ENCODE peak calls at places on chromosomes 11 and 22, in six cellular contexts. A is A549, H is mucosa of descending colon, O is tibial nerve, X is Panc1, Z is GM12878. M is an unnamed sample. For H3K4me1, the result is how much of the 10 kb centered on the place peaks cover.

GRCh38 chr11:113286001-113286400 is 28.4 kb upstream of the TTC12 start:
- DNase-seq in H (no peak), O (no peak), X (no peak), Z (no peak), A (no peak), M (no peak)

GRCh38 chr11:96054870-96055705 is 131.2 kb upstream of the MTMR2 start:
- DNase-seq in O (no peak), Z (no peak), A (peak), H (no peak), X (peak), M (no peak)

GRCh38 chr11:117075186-117075585 is 23.0 kb downstream of the SIK3 start:
- DNase-seq in H (no peak), A (no peak), Z (no peak), X (no peak), O (no peak), M (no peak)

GRCh38 chr11:112377946-112378345 is 117.3 kb upstream of the PLET1 start:
- DNase-seq in O (no peak), A (no peak), X (no peak), H (no peak), Z (no peak), M (no peak)

GRCh38 chr11:74460065-74460464 is 7.3 kb downstream of the KCNE3 start:
- DNase-seq in O (no peak), A (no peak), X (no peak), H (no peak), Z (no peak), M (peak)

GRCh38 chr11:104033134-104033533 is 3.3 kb upstream of the DDI1 start:
- DNase-seq in Z (no peak), O (no peak), X (no peak), A (peak), H (no peak), M (no peak)

GRCh38 chr22:46352691-46353386 is 17.3 kb downstream of the TRMU start:
- DNase-seq in O (no peak), H (peak), X (no peak), A (peak), Z (no peak), M (no peak)

GRCh38 chr11:92870241-92870826 is 99.1 kb upstream of the MTNR1B start:
- DNase-seq in H (no peak), A (no peak), X (no peak), O (no peak), Z (no peak), M (no peak)

GRCh38 chr11:9264381-9265210 is 554 bp downstream of the DENND5A start:
- DNase-seq in X (no peak), Z (no peak), H (peak), O (peak), A (peak), M (peak)

GRCh38 chr11:127252321-127252720 is 251.8 kb upstream of the KIRREL3 start:
- DNase-seq in X (no peak), A (no peak), Z (no peak), O (no peak), H (no peak), M (no peak)

GRCh38 chr11:7637447-7638157 is 35.7 kb downstream of the CYB5R2 start:
- DNase-seq in Z (no peak), X (no peak), O (peak), H (no peak), A (no peak), M (peak)

GRCh38 chr11:1570896-1571759 is 943 bp downstream of the DUSP8 start:
- DNase-seq in A (no peak), Z (no peak), X (no peak), O (no peak), H (peak), M (peak)

GRCh38 chr11:44507491-44507890 is 58.0 kb upstream of the CD82 start:
- DNase-seq in O (no peak), X (no peak), Z (no peak), H (no peak), A (no peak), M (no peak)

GRCh38 chr11:33294797-33295196 is 37.6 kb downstream of the HIPK3 start:
- DNase-seq in H (no peak), X (no peak), O (no peak), Z (no peak), A (no peak), M (no peak)

GRCh38 chr11:33291004-33291777 is 34.0 kb downstream of the HIPK3 start:
- DNase-seq in Z (peak), A (peak), O (no peak), X (no peak), H (no peak), M (no peak)

GRCh38 chr11:33296695-33297094 is 39.5 kb downstream of the HIPK3 start:
- DNase-seq in O (no peak), H (no peak), A (no peak), Z (no peak), X (no peak), M (no peak)

GRCh38 chr11:33292306-33292705 is 35.1 kb downstream of the HIPK3 start:
- DNase-seq in O (no peak), Z (no peak), A (no peak), H (no peak), X (no peak), M (no peak)

DNA sequence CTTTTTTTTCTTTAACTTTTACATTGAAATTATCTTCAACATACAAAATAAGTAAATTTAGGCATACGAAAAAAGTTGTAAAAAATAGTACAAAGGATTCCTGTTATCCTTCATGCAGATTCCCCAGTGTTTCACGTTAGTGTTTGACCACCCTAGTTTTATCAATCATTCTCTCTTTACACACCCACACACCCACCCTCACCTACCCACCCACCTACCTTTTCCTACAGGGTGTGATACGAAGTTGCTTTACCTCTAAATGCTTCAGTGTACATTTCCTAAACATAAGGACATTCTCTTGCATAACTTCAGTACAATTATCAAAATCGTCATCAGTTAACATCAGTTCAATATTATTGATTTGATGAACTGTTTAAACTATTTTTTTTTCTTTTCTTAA is 37.0 kb downstream of the HIPK3 start:
- DNase-seq in Z (no peak), H (no peak), O (no peak), A (no peak), X (no peak), M (no peak)
- H3K4me1 ChIP-seq in Z (under half), H (under half), O (under half), A (under half), X (under half), M (under half)

DNA sequence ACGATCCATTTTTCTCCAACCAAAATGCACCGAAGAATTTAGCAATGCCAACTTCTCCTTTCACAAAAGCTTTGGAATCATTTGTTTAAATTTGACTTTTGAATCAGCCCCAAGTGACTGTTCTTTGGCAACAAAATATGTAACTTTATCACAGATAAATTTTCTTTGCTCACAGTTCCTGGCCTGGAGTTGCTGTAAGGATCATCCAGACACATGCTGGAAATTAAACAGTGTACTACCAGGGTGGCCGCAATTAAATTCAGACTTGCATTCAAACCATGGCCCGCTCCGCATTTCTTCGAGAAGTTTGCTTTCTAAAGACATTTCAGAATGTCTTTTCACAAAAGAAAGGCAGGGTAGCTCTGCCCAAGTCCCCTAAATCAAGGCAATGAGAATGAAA is 189.4 kb upstream of the BLID start:
- DNase-seq in H (no peak), O (no peak), A (no peak), Z (no peak), X (no peak), M (no peak)
- H3K4me3 ChIP-seq in H (no peak), O (no peak), A (no peak), Z (no peak), X (no peak), M (peak)

GRCh38 chr11:65571420-65571819 is 918 bp upstream of the FAM89B start:
- DNase-seq in Z (no peak), X (no peak), A (no peak), O (no peak), H (no peak), M (no peak)

GRCh38 chr11:65572356-65573043 is at the start of gene FAM89B:
- DNase-seq in Z (no peak), X (no peak), O (peak), A (peak), H (peak), M (peak)

GRCh38 chr11:65573391-65574146 is 1.2 kb downstream of the FAM89B start:
- DNase-seq in O (no peak), A (no peak), H (peak), X (no peak), Z (no peak), M (no peak)

GRCh38 chr11:65569973-65570918 is at the start of gene ZNRD2:
- DNase-seq in X (peak), Z (peak), A (peak), O (peak), H (peak), M (peak)

GRCh38 chr11:65571940-65572339 is 398 bp upstream of the FAM89B start:
- DNase-seq in Z (no peak), H (no peak), A (peak), X (no peak), O (no peak), M (no peak)
- TF ChIP-seq CTCF in Z (peak), H (no peak), A (peak), X (peak), O (peak), M (peak)

GRCh38 chr11:61912991-61913698 is 4.2 kb downstream of the RAB3IL1 start:
- DNase-seq in O (no peak), Z (no peak), A (no peak), X (no peak), H (peak), M (no peak)

GRCh38 chr11:61914471-61915171 is 2.7 kb downstream of the RAB3IL1 start:
- DNase-seq in O (no peak), H (no peak), Z (no peak), X (no peak), A (no peak), M (peak)

GRCh38 chr11:61912530-61912898 is 4.9 kb downstream of the RAB3IL1 start:
- DNase-seq in A (no peak), O (no peak), Z (no peak), H (peak), X (no peak), M (peak)

GRCh38 chr11:61911701-61912529 is 5.5 kb downstream of the RAB3IL1 start:
- DNase-seq in O (no peak), Z (no peak), H (peak), A (no peak), X (no peak), M (no peak)

DNA sequence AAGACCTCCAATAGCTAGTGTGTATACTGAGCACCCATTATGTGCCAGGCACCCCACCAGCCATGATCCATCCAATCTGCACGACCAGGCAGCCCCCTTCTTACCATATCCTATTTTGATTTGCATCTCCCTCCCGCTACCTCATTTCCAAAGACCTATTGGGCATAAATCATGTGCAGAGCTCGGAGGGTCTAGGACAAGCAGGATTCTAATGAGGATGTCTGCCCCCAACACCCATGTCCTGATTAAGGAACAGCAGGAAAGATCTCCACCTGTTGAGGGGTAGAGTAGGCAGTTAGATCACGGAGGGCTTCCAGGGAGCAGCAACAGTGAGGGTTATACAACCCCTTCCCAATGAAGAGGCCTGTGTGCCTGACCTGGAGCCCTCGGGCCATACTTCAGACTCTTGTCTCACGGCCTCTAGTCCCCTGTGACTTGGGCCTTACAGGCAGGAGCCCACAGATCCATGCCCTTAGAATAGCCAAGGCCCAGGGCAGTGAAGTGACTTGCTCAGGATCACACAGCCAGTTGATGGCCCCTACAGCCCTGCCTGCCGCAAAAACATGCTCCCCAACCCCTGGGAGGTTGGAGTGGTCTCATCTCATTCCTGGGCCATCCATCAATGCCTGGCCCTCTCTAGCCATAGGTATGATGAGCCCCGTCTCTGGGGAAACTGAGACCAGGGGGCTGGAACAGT is 3.5 kb downstream of the RAB3IL1 start:
- DNase-seq in X (no peak), A (no peak), Z (no peak), O (no peak), H (peak), M (no peak)
- H3K4me1 ChIP-seq in X (under half), A (under half), Z (under half), O (under half), H (under half), M (under half)

DNA sequence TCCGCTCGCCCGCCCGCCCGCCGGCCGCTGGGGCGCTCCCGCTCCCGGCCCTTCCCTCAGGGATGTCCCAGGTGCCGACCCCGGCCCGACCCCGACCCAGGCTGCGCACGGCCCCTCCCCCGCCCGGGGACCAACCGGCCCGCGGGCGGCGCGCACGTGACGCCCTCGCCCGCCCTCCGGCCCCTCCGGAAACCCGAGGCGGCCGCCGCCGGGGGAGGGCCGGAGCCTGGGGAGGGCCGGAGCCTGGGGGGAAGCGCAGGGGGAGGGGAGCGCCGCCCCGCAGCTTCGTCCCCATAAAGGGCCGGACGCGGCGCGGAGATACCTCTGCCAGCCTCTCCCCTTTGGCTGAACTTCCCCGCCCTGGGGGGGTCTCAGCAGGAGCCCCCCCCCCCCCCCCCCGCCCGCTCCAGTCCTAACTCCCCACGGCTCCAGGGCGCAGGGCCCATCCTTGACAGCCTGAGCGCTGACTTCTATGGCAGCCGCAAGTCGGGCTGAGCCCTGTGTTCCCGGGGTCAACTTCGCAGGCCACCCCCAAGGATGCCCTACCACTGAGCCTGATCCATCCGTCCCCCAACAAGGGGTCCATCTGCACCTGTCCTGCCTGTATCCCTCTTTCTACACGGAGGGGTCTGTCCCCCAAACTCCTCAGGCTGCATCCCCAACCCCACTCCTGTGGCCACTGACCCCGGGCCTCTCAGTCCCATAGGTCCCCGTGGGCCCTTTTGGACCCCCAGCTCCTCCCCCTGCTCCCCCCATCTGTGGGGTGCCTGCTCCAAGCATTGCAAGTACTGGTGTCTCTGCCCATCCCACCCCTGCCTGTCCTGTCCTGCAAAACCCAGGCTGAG is at the start of gene MAPK12:
- DNase-seq in X (no peak), A (no peak), H (no peak), Z (no peak), O (no peak), M (no peak)
- H3K4me3 ChIP-seq in X (peak), A (peak), H (no peak), Z (peak), O (peak), M (peak)

DNA sequence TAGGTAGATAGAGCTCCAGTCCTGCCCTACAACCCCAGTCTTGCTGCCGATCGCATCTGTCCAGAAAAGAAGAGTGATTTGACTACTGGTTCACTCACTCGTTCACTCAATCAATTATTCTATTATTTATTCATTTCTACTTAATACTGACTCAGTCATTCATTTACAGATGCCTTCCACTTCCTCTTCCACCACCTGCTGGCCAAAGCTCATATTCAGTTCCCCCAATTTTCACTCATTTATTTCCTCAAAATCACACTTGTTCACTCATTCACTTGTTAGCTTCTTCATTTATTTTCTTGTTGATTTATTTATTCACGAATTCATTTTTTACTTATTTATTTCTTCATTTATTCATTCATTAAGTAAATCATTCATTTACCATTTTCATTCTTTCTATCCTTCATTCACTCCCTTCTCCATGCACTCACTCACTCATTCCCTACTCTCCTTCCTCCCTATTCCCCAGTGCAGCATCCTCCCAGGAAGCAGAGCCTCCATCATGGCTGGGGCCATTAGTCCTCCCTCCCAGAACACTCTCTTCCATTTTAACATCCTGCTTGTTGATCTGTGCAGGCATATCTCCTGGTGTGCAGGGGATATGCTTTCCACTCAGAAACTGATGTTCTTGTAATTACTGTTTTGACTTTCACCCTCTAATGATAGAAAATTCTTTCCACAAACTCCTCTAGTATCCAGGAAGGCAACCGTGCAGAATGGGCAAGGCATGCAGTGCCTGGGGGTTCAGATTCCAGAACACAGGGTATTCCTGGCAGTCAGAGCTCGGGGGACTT is 281.0 kb downstream of the TENM4 start:
- DNase-seq in A (no peak), O (no peak), X (no peak), Z (no peak), H (no peak), M (no peak)
- TF ChIP-seq CTCF in A (peak), O (no peak), X (peak), Z (no peak), H (no peak), M (no peak)

GRCh38 chr11:2737226-2737590 is 37.4 kb upstream of the KCNQ1OT1 start:
- DNase-seq in X (no peak), Z (no peak), O (no peak), A (no peak), H (no peak), M (no peak)

GRCh38 chr11:2739531-2740274 is 39.9 kb upstream of the KCNQ1OT1 start:
- DNase-seq in Z (no peak), A (no peak), X (no peak), H (peak), O (no peak), M (no peak)

GRCh38 chr11:2736577-2737225 is 36.9 kb upstream of the KCNQ1OT1 start:
- DNase-seq in O (no peak), Z (no peak), X (no peak), A (no peak), H (no peak), M (no peak)

GRCh38 chr11:2738551-2739431 is 39.0 kb upstream of the KCNQ1OT1 start:
- DNase-seq in X (no peak), Z (no peak), H (no peak), A (no peak), O (no peak), M (no peak)

DNA sequence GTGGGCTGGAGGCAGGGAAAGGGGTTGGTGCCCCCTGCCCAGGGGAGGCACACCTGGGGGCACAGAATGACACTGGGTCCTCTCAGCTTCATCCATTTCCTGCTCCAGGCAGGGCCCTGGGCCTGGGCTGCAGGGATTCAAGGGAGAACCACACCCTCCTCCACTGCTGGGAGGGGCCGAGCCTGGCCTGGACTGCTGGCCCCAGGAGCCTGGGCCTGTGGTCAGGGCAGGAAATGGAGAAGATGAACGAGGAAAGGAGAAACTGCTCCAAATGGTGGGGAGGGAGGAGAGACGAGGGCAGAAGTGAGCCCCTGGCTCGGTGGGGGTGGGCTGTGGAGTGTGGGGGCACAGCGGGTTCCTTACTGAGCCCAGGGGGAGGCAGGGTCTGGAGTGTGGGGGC is 38.1 kb upstream of the KCNQ1OT1 start:
- DNase-seq in H (peak), O (no peak), A (no peak), Z (no peak), X (no peak), M (no peak)
- H3K4me1 ChIP-seq in H (under half), O (under half), A (under half), Z (under half), X (under half), M (under half)

M was measured in ascending aorta.